ENCODE peak calls at places on chromosomes 6 and 20, in five cellular contexts. O is stomach, N is GM12891, E is upper lobe of left lung, C is sigmoid colon. L is an unnamed sample.

GRCh38 chr6:95866732-95867131 is 149.0 kb upstream of the FUT9 start:
- DNase-seq in O (peak), N (no peak), E (no peak), C (no peak), L (no peak)

GRCh38 chr20:8367679-8368078 is 235.6 kb downstream of the PLCB1 start:
- DNase-seq in O (no peak), N (no peak), E (no peak), C (no peak), L (no peak)

GRCh38 chr6:130967502-130968469 is 95.3 kb downstream of the EPB41L2 start:
- DNase-seq in O (no peak), N (no peak), E (no peak), C (no peak), L (no peak)

GRCh38 chr6:45724511-45724910 is 291.1 kb downstream of the CLIC5 start:
- DNase-seq in O (no peak), N (no peak), E (no peak), C (no peak), L (no peak)

GRCh38 chr6:138523347-138524210 is 24.3 kb upstream of the NHSL1 start:
- DNase-seq in O (no peak), N (no peak), E (no peak), C (no peak), L (no peak)

GRCh38 chr6:125041740-125042459 is 79.7 kb downstream of the RNF217 start:
- DNase-seq in O (no peak), N (no peak), E (no peak), C (no peak), L (no peak)

GRCh38 chr20:9963029-9963428 is 71.8 kb upstream of the ANKEF1 start:
- DNase-seq in O (no peak), N (no peak), E (no peak), C (no peak), L (no peak)

GRCh38 chr20:37901667-37902503 is 1.0 kb upstream of the VSTM2L start:
- DNase-seq in O (peak), N (peak), E (peak), C (no peak), L (peak)

GRCh38 chr20:21516861-21517565 is 3.1 kb upstream of the NKX2-2 start:
- DNase-seq in O (no peak), N (no peak), E (peak), C (no peak), L (no peak)

GRCh38 chr20:49337357-49337756 is 59.5 kb upstream of the ZNFX1 start:
- DNase-seq in O (no peak), N (no peak), E (no peak), C (no peak), L (no peak)

GRCh38 chr20:33696448-33696847 is 10.3 kb upstream of the E2F1 start:
- DNase-seq in O (no peak), N (no peak), E (no peak), C (no peak), L (no peak)

GRCh38 chr20:17172826-17173420 is 53.9 kb upstream of the PCSK2 start:
- DNase-seq in O (no peak), N (no peak), E (no peak), C (no peak), L (no peak)

GRCh38 chr6:133017581-133017980 is 203.2 kb downstream of the RPS12 start:
- DNase-seq in O (no peak), N (no peak), E (no peak), C (no peak), L (no peak)

GRCh38 chr20:46312075-46312944 is 4.0 kb upstream of the CDH22 start:
- DNase-seq in O (peak), N (no peak), E (peak), C (no peak), L (no peak)

GRCh38 chr6:1761472-1761871 is 151.8 kb downstream of the FOXC1 start:
- DNase-seq in O (no peak), N (no peak), E (no peak), C (no peak), L (no peak)

GRCh38 chr20:38673731-38674177 is 50.5 kb upstream of the SLC32A1 start:
- DNase-seq in O (no peak), N (no peak), E (no peak), C (no peak), L (no peak)

GRCh38 chr6:100084301-100085161 is 90.5 kb upstream of the MCHR2 start:
- DNase-seq in O (no peak), N (no peak), E (no peak), C (no peak), L (no peak)

GRCh38 chr6:113674075-113674474 is 183.1 kb upstream of the MARCKS start:
- DNase-seq in O (peak), N (no peak), E (no peak), C (no peak), L (no peak)

GRCh38 chr20:35801865-35802264 is 30.1 kb downstream of the PHF20 start:
- DNase-seq in O (no peak), N (no peak), E (no peak), C (no peak), L (no peak)

GRCh38 chr6:36826520-36827227 is 12.6 kb downstream of the CPNE5 start:
- DNase-seq in O (no peak), N (no peak), E (no peak), C (no peak), L (no peak)

GRCh38 chr20:64070244-64070993 is 7.4 kb downstream of the TCEA2 start:
- DNase-seq in O (no peak), N (no peak), E (peak), C (no peak), L (no peak)

GRCh38 chr20:57573176-57573575 is 12.3 kb downstream of the PCK1 start:
- DNase-seq in O (no peak), N (no peak), E (no peak), C (no peak), L (no peak)
- TF ChIP-seq POLR2AphosphoS5 in O (no peak), N (no peak), E (no peak), C (no peak), L (no peak)

DNA sequence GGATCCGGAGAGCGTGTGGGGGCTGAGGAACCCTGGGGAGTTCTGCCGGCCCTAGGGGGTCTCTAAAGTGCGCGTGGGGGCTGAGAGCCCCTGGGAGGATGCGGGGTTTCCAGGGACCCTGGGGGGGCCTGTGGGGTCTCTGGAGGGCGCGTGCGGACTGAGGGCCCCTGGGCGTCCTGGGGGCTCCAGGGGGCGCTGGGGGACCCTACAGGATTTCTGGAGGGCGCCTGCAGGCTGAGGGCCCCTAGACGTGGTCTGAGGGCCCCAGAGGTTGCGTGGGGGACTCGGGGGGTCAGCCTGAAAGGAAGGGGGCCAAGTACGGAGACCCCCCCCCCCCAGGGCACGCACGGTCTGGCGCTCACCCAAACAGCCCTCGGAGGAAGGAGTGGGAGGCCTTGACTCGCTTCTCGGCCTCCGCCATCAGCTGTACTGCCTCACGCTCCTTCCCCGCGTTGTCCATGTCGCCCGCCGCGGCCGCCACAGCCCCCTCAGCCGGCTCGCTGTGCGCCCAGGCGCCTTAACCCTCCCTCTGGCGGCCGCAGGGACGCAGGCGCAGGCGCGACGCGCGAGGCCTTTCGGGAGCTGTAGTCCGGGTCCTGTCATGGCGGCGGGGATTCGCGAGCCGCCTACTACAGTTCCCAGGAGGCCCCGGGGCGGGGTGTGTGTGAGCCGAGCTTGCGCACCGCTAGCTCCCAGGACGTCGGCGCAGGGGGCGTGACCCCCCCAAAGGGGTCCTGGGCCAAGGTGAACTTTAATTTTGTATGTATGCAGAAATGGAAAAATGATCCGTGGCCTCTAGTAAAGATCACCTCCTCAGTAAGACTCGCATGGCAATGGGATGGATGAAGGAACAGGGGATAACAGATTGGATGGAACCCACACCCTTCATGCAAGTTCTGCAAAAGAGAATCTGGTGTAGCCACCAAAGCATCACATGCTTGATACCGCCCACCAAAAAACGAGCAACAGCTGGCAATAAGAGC is at the start of gene NAPB:
- DNase-seq in O (peak), N (peak), E (peak), C (peak), L (peak)
- TF ChIP-seq POLR2AphosphoS5 in O (peak), N (peak), E (peak), C (peak), L (peak)

GRCh38 chr6:158039178-158039557 is 57.5 kb downstream of the SYNJ2 start:
- DNase-seq in O (no peak), N (no peak), E (no peak), C (peak), L (no peak)

GRCh38 chr6:158041370-158041769 is 59.7 kb downstream of the SYNJ2 start:
- DNase-seq in O (no peak), N (no peak), E (no peak), C (no peak), L (no peak)

GRCh38 chr6:158040804-158041347 is 59.2 kb downstream of the SYNJ2 start:
- DNase-seq in O (no peak), N (no peak), E (no peak), C (peak), L (no peak)

GRCh38 chr6:158039571-158040050 is 57.9 kb downstream of the SYNJ2 start:
- DNase-seq in O (no peak), N (no peak), E (no peak), C (peak), L (no peak)

DNA sequence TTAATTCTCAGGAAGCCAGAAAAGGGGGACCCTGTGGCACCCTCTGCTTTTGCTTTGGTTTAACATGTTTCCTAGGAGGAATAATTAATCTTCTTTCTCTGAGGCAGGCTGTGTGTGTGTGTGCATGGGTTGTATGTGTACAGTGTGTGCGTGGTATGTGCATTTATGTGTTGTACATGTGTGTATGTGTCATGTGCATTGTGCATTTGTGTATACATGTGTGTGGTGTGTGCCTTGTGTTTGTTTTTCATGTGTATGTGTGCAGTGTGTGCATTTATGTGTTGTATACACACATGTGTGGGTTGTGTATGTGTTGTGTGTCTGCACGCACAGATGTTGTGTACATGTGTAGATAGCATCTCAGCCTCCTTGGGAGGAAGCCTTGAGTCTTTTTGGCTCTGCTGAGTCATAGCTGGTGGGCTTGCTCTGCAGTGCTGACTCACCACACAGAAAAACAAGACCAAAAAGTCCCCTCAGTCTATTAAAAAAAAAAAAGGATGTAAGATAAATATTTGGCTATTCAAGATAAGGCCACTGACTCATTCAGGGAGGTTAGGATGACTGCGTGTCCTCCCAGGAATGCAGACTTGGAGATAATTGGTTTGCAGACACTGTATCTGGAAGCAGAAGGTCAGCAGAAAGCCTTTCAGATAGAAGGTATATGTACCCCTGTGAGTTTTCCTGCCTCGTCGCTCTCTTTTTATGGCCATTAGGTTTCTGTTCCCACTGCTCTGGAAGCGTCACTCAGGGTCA is 58.6 kb downstream of the SYNJ2 start:
- DNase-seq in O (no peak), N (no peak), E (no peak), C (peak), L (no peak)
- TF ChIP-seq POLR2AphosphoS5 in O (peak), N (no peak), E (no peak), C (peak), L (peak)

DNA sequence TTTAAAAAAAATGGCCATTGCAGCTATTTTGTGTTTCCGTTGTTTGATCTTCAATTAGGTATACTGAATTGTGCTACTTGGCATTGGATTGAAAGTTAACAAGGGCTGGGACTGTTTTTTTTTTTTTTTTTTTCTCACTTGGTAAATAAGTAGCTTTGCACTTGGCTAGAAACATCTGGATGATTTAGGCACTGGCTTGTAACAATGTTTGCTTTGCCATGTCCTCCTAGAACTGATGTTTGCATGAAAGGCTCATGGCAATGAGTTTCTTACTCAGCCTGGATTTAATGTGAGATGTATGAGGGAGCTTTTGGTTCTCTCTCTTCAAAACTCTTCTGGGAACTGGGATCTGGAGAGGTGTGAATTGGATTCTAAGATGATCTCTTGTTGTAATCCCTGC is 414.1 kb downstream of the CDH26 start:
- DNase-seq in O (no peak), N (no peak), E (no peak), C (no peak), L (no peak)
- TF ChIP-seq POLR2AphosphoS5 in O (no peak), N (no peak), E (no peak), C (no peak), L (no peak)

GRCh38 chr6:144296973-144297372 is 11.8 kb downstream of the UTRN start:
- DNase-seq in O (peak), N (no peak), E (no peak), C (no peak), L (peak)

GRCh38 chr6:144295981-144296767 is 11.0 kb downstream of the UTRN start:
- DNase-seq in O (no peak), N (no peak), E (no peak), C (no peak), L (no peak)

GRCh38 chr6:144297498-144298166 is 12.5 kb downstream of the UTRN start:
- DNase-seq in O (no peak), N (no peak), E (no peak), C (no peak), L (no peak)

GRCh38 chr6:144298167-144298671 is 13.1 kb downstream of the UTRN start:
- DNase-seq in O (no peak), N (no peak), E (no peak), C (no peak), L (no peak)

GRCh38 chr6:144294016-144294415 is 8.9 kb downstream of the UTRN start:
- DNase-seq in O (no peak), N (no peak), E (no peak), C (no peak), L (no peak)
- TF ChIP-seq POLR2AphosphoS5 in O (no peak), N (no peak), E (no peak), C (no peak), L (no peak)

DNA sequence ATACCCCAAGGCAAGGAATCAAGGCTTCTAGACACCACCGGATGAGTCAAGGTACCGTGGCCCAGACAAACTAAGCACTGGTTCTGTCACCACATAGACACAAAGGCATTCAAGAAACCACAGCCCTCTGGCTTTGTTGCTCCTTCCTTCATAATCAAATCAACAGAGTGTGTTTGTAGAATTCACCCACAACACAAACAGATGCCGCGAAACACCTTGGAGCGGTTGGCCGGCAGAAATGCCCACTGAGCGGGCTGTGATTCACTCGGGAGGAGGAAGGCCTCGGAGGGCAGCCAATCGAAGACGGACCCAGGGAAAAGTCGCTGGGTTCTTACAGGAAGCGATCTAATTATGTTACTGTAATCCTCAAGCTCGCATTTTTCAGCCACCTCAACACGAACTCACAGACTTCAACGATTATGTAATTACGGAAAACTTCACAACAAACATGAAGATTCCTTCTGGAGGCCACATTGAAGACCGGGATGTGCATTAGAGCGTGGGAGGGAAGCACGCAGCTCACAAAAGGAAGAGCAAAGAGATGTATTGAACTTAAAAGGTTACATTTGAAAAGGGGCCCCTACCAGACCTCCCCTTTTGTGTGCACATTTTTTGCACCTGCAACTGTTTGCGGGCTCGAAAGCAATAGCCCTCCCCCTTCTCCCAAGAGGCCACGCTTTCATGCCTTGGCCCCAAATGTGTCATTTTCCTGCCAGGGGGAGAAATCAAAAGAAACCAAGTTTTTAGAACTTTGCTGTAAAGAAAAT is 184.7 kb upstream of the PREP start:
- DNase-seq in O (no peak), N (no peak), E (no peak), C (no peak), L (no peak)
- TF ChIP-seq POLR2AphosphoS5 in O (no peak), N (no peak), E (no peak), C (no peak), L (no peak)

DNA sequence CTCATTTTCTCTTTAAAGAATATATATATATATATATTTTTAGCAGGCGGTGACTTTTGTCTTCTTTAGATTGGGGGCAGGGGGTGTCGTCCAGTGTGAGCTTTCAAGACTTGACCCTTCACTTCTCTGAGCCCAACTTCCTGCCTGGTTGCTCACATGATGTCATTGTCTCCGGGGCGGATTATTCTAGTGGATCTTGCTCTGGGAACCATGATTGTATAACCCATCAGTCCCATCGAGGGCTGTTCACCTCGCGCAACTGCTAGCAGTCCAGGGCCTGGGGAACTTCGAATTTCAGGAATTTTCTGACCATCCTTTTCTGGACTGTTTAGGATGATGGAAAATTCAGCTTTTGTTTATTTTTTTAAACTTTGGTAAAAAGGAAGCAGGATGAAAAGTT is 1.0 kb downstream of the IGF2R start:
- DNase-seq in O (peak), N (no peak), E (no peak), C (peak), L (peak)
- TF ChIP-seq POLR2AphosphoS5 in O (no peak), N (no peak), E (no peak), C (no peak), L (peak)